ENCODE peak calls at places on chromosome 7, in five cellular contexts. X is RWPE1; W is aorta; J is stimulated activated CD8-positive, alpha-beta memory T cell treated with anti-CD3 and anti-CD28 coated beads, Interleukin-2, amount 100 ng/mL, for 48 hours; E is bronchial epithelial cell. S is an unnamed sample.

GRCh38 chr7:34550996-34551395 is 107.0 kb upstream of the NPSR1 start:
- DNase-seq in X (no peak), W (no peak), J (no peak), E (no peak), S (no peak)

GRCh38 chr7:141584935-141585334 is 33.7 kb downstream of the AGK start:
- DNase-seq in X (no peak), W (no peak), J (no peak), E (no peak), S (no peak)

GRCh38 chr7:118436663-118437062 is 212.2 kb downstream of the ANKRD7 start:
- DNase-seq in X (no peak), W (no peak), J (no peak), E (no peak), S (no peak)

GRCh38 chr7:98630149-98630548 is 13.1 kb downstream of the NPTX2 start:
- DNase-seq in X (no peak), W (no peak), J (no peak), E (no peak), S (no peak)

GRCh38 chr7:47451851-47452205 is 130.1 kb downstream of the TNS3 start:
- DNase-seq in X (no peak), W (no peak), J (no peak), E (no peak), S (no peak)

GRCh38 chr7:17530249-17530648 is 231.8 kb downstream of the AHR start:
- DNase-seq in X (no peak), W (no peak), J (no peak), E (no peak), S (no peak)

GRCh38 chr7:133282094-133282493 is 29.2 kb downstream of the EXOC4 start:
- DNase-seq in X (no peak), W (no peak), J (no peak), E (no peak), S (no peak)

GRCh38 chr7:70504254-70504653 is 627.7 kb upstream of the GALNT17 start:
- DNase-seq in X (no peak), W (no peak), J (no peak), E (no peak), S (no peak)

GRCh38 chr7:140684066-140684950 is 11.6 kb downstream of the ADCK2 start:
- DNase-seq in X (no peak), W (peak), J (no peak), E (no peak), S (no peak)

GRCh38 chr7:90270431-90271178 is 25.6 kb downstream of the CFAP69 start:
- DNase-seq in X (no peak), W (no peak), J (no peak), E (no peak), S (no peak)

GRCh38 chr7:69213882-69214281 is 384.4 kb upstream of the AUTS2 start:
- DNase-seq in X (no peak), W (peak), J (no peak), E (no peak), S (no peak)

GRCh38 chr7:1819258-1819841 is 149.3 kb downstream of the ELFN1 start:
- DNase-seq in X (no peak), W (peak), J (no peak), E (no peak), S (no peak)

GRCh38 chr7:22884911-22885823 is 62.5 kb upstream of the TOMM7 start:
- DNase-seq in X (no peak), W (no peak), J (no peak), E (no peak), S (no peak)

GRCh38 chr7:70893422-70893821 is 238.5 kb upstream of the GALNT17 start:
- DNase-seq in X (no peak), W (no peak), J (no peak), E (no peak), S (no peak)

GRCh38 chr7:155773531-155773930 is 38.7 kb downstream of the SHH start:
- DNase-seq in X (no peak), W (no peak), J (no peak), E (no peak), S (no peak)

GRCh38 chr7:47661051-47661714 is 79.3 kb upstream of the TNS3 start:
- DNase-seq in X (no peak), W (no peak), J (no peak), E (no peak), S (no peak)

GRCh38 chr7:69237541-69237940 is 360.7 kb upstream of the AUTS2 start:
- DNase-seq in X (no peak), W (peak), J (no peak), E (no peak), S (no peak)

GRCh38 chr7:75624134-75624832 is 114.5 kb downstream of the HIP1 start:
- DNase-seq in X (no peak), W (peak), J (no peak), E (peak), S (no peak)